ENCODE peak calls at places on chromosomes 11 and 22, in four cellular contexts. M is HepG2, X is H1, F is GM12878. G is an unnamed sample.
A peak's percentile ranks its signal among the peaks of the same experiment; 100 is the strongest.

GRCh38 chr22:34333285-34333684 is 413.0 kb upstream of the LARGE1 start:
- DNase-seq in X (no peak), M (no peak), F (no peak), G (no peak)

GRCh38 chr22:44485494-44485893 is 12.5 kb downstream of the RTL6 start:
- DNase-seq in M (no peak), F (no peak), X (no peak), G (no peak)

GRCh38 chr22:49727191-49727880 is 100.3 kb downstream of the BRD1 start:
- DNase-seq in M (no peak), F (no peak), X (no peak), G (no peak)

GRCh38 chr11:86134580-86135318 is 65.9 kb upstream of the PICALM start:
- DNase-seq in M (peak; percentile 34), F (no peak), X (no peak), G (no peak)

GRCh38 chr22:34105461-34106062 is 185.3 kb upstream of the LARGE1 start:
- DNase-seq in F (no peak), M (peak; percentile 31), X (peak; percentile 51), G (peak; percentile 58)

GRCh38 chr11:125886997-125887372 is 483 bp upstream of the HYLS1 start:
- DNase-seq in M (no peak), F (no peak), X (no peak), G (peak; percentile 32)

GRCh38 chr11:70324354-70325115 is 54.0 kb downstream of the PPFIA1 start:
- DNase-seq in M (no peak), F (peak; percentile 33), X (no peak), G (no peak)

GRCh38 chr11:112590778-112591177 is 330.1 kb upstream of the PLET1 start:
- DNase-seq in F (no peak), X (no peak), M (no peak), G (no peak)

GRCh38 chr11:6351782-6352181 is 31.5 kb upstream of the CAVIN3 start:
- DNase-seq in X (no peak), M (no peak), F (no peak), G (no peak)

GRCh38 chr22:42624551-42625106 is 9.9 kb upstream of the POLDIP3 start:
- DNase-seq in X (no peak), M (no peak), F (no peak), G (no peak)

GRCh38 chr11:105022998-105023397 is at the start of gene CASP5:
- DNase-seq in F (no peak), X (no peak), M (no peak), G (no peak)

GRCh38 chr11:1573077-1573846 is 1.2 kb upstream of the DUSP8 start:
- DNase-seq in M (no peak), F (no peak), X (no peak), G (no peak)

GRCh38 chr11:8631395-8632110 is 37.5 kb upstream of the STK33 start:
- DNase-seq in X (no peak), F (no peak), M (no peak), G (no peak)

GRCh38 chr22:41273128-41273527 is 12.9 kb downstream of the RANGAP1 start:
- DNase-seq in X (no peak), M (no peak), F (no peak), G (no peak)

GRCh38 chr22:29014301-29014700 is 47.3 kb downstream of the C22orf31 start:
- DNase-seq in F (no peak), M (no peak), X (no peak), G (no peak)

GRCh38 chr11:86797133-86797532 is 3.2 kb upstream of the PRSS23 start:
- DNase-seq in X (no peak), F (no peak), M (no peak), G (no peak)

GRCh38 chr11:32420937-32421532 is 14.3 kb downstream of the WT1 start:
- DNase-seq in M (no peak), F (peak; percentile 55), X (no peak), G (no peak)

GRCh38 chr11:124892131-124892530 is 5.5 kb downstream of the ROBO4 start:
- DNase-seq in M (no peak), X (no peak), F (no peak), G (no peak)

GRCh38 chr11:74019860-74020259 is 11.0 kb upstream of the UCP3 start:
- DNase-seq in F (peak; percentile 20), X (no peak), M (no peak), G (no peak)

GRCh38 chr11:35177370-35177769 is 38.4 kb downstream of the CD44 start:
- DNase-seq in F (no peak), X (no peak), M (no peak), G (no peak)
- H3K4me1 ChIP-seq in F (peaks cover 28% of the 10 kb centered on the region), X (peaks cover 4% of the 10 kb centered on the region), M (peaks cover 20% of the 10 kb centered on the region), G (no peaks in the 10 kb centered on the region)

GRCh38 chr11:69108030-69108429 is 47.7 kb upstream of the SMIM38 start:
- DNase-seq in M (no peak), X (no peak), F (no peak), G (no peak)
- TF ChIP-seq SUZ12 in M (no peak), X (no peak), F (no peak), G (no peak)

GRCh38 chr11:134231958-134232674 is 7.6 kb downstream of the VPS26B start:
- DNase-seq in M (no peak), X (no peak), F (no peak), G (no peak)

GRCh38 chr11:134230339-134230738 is 5.9 kb downstream of the VPS26B start:
- DNase-seq in X (no peak), F (no peak), M (no peak), G (no peak)

GRCh38 chr11:134228625-134229024 is 4.2 kb downstream of the VPS26B start:
- DNase-seq in M (no peak), F (peak; percentile 83), X (no peak), G (no peak)

GRCh38 chr11:134226806-134227325 is 2.4 kb downstream of the VPS26B start:
- DNase-seq in M (no peak), F (no peak), X (no peak), G (no peak)

GRCh38 chr11:134229131-134229790 is 4.8 kb downstream of the VPS26B start:
- DNase-seq in F (no peak), X (no peak), M (no peak), G (no peak)
- TF ChIP-seq ZNF274 in F (no peak), X (no peak), M (no peak), G (no peak)

DNA sequence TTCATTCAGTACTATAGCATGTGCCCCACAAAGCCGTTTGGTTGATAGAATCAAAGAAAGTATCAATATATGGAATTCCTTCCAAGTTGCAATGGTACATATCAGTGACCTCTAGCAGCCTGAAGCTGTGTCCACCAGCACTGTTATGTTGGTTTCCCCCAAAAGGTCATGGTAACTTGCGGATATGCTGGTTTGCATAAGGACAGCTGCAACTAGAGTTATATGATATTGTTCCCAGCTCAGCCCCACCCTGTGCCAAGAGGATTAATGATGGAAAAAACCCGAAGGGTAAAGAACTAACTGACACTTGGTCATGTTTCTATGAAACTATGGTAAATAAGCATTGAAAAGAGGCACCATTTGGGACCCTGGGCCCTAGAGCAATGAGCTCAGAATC is 93.5 kb downstream of the PDHX start:
- DNase-seq in M (no peak), X (no peak), F (no peak), G (no peak)
- H3K4me1 ChIP-seq in M (peaks cover 18% of the 10 kb centered on the region), X (no peaks in the 10 kb centered on the region), F (peaks cover 37% of the 10 kb centered on the region), G (no peaks in the 10 kb centered on the region)

GRCh38 chr11:3224730-3225098 is 6.1 kb upstream of the MRGPRG start:
- DNase-seq in X (no peak), F (no peak), M (no peak), G (no peak)

GRCh38 chr11:3226846-3227567 is 5.2 kb downstream of the MRGPRE start:
- DNase-seq in F (no peak), X (no peak), M (no peak), G (no peak)

GRCh38 chr11:3227568-3228444 is 4.4 kb downstream of the MRGPRE start:
- DNase-seq in F (no peak), X (no peak), M (no peak), G (no peak)

GRCh38 chr11:3225159-3225758 is 6.6 kb upstream of the MRGPRG start:
- DNase-seq in X (no peak), M (no peak), F (no peak), G (no peak)

GRCh38 chr11:3225826-3226750 is 6.1 kb downstream of the MRGPRE start:
- DNase-seq in M (no peak), X (no peak), F (no peak), G (no peak)
- TF ChIP-seq SUZ12 in M (no peak), X (no peak), F (no peak), G (no peak)

GRCh38 chr11:60208951-60209350 is 26.1 kb upstream of the MS4A6A start:
- DNase-seq in X (no peak), F (no peak), M (no peak), G (no peak)
- TF ChIP-seq ZNF274 in X (no peak), F (no peak), M (no peak), G (no peak)

GRCh38 chr22:40054486-40054885 is 59.7 kb downstream of the FAM83F start:
- DNase-seq in F (no peak), M (no peak), X (no peak), G (no peak)
- H3K4me1 ChIP-seq in F (peaks cover 37% of the 10 kb centered on the region), M (peaks cover 26% of the 10 kb centered on the region), X (peaks cover 24% of the 10 kb centered on the region), G (peaks cover 4% of the 10 kb centered on the region)

G was measured in NT2/D1.